ENCODE peak calls at places on chromosome 21, in six cellular contexts. O is CD8-positive, alpha-beta T cell; I is neuronal stem cell; V is aorta; Z is uterus; B is dorsolateral prefrontal cortex. C is an unnamed sample.

GRCh38 chr21:17622018-17622417 is 9.3 kb upstream of the BTG3 start:
- DNase-seq in B (no peak), I (no peak), Z (no peak), O (no peak), V (no peak), C (no peak)

GRCh38 chr21:35505067-35505466 is 456.0 kb upstream of the RUNX1 start:
- DNase-seq in Z (no peak), O (no peak), V (no peak), I (no peak), B (no peak), C (no peak)

GRCh38 chr21:21187579-21187978 is 189.4 kb downstream of the NCAM2 start:
- DNase-seq in Z (no peak), I (no peak), B (no peak), O (no peak), V (no peak), C (no peak)

GRCh38 chr21:26819944-26820343 is 25.3 kb downstream of the ADAMTS1 start:
- DNase-seq in I (no peak), Z (no peak), V (no peak), O (no peak), B (no peak), C (no peak)

GRCh38 chr21:37368536-37369279 is 2.1 kb downstream of the DYRK1A start:
- DNase-seq in B (no peak), O (no peak), V (no peak), Z (no peak), I (no peak), C (no peak)

GRCh38 chr21:26115346-26115745 is 55.2 kb downstream of the APP start:
- DNase-seq in Z (no peak), I (no peak), B (no peak), O (no peak), V (no peak), C (no peak)

GRCh38 chr21:37087188-37087587 is 14.1 kb downstream of the TTC3 start:
- DNase-seq in V (no peak), Z (no peak), B (no peak), O (no peak), I (no peak), C (no peak)

GRCh38 chr21:30408782-30409494 is 13.1 kb downstream of the KRTAP13-1 start:
- DNase-seq in I (peak), Z (no peak), B (no peak), V (no peak), O (no peak), C (no peak)

GRCh38 chr21:44785620-44786344 is 15.8 kb downstream of the UBE2G2 start:
- DNase-seq in V (no peak), O (no peak), B (no peak), I (no peak), Z (no peak), C (no peak)

GRCh38 chr21:18917602-18918001 is 514.0 kb upstream of the TMPRSS15 start:
- DNase-seq in O (no peak), B (no peak), Z (no peak), V (no peak), I (no peak), C (no peak)

GRCh38 chr21:37916795-37917142 is 512 bp upstream of the KCNJ6 start:
- DNase-seq in B (no peak), Z (no peak), V (no peak), I (peak), O (no peak), C (no peak)

GRCh38 chr21:27321791-27322190 is 354.9 kb upstream of the ADAMTS5 start:
- DNase-seq in O (no peak), B (no peak), V (no peak), Z (no peak), I (no peak), C (no peak)

GRCh38 chr21:22421416-22422190 is 1423.4 kb downstream of the NCAM2 start:
- DNase-seq in V (no peak), I (no peak), O (peak), Z (no peak), B (no peak), C (no peak)

GRCh38 chr21:15486460-15487241 is 243.1 kb upstream of the USP25 start:
- DNase-seq in O (no peak), V (no peak), Z (no peak), B (no peak), I (no peak), C (no peak)

GRCh38 chr21:21463456-21463855 is 465.2 kb downstream of the NCAM2 start:
- DNase-seq in O (no peak), B (no peak), Z (no peak), V (no peak), I (no peak), C (no peak)

GRCh38 chr21:34796518-34797201 is 127.9 kb downstream of the CLIC6 start:
- DNase-seq in Z (no peak), V (no peak), B (no peak), I (no peak), O (no peak), C (no peak)

GRCh38 chr21:42474043-42474831 is 21.8 kb downstream of the RSPH1 start:
- DNase-seq in B (no peak), Z (no peak), O (no peak), I (no peak), V (no peak), C (no peak)

GRCh38 chr21:30227633-30228404 is 11.9 kb upstream of the CLDN8 start:
- DNase-seq in V (no peak), I (no peak), Z (peak), O (no peak), B (no peak), C (peak)

GRCh38 chr21:41234574-41234973 is 66.6 kb downstream of the BACE2 start:
- DNase-seq in V (no peak), B (no peak), I (no peak), O (no peak), Z (no peak), C (no peak)

GRCh38 chr21:41232055-41232454 is 64.1 kb downstream of the BACE2 start:
- DNase-seq in I (no peak), O (no peak), Z (no peak), B (no peak), V (no peak), C (no peak)

GRCh38 chr21:41233913-41234312 is 66.0 kb downstream of the BACE2 start:
- DNase-seq in I (no peak), B (no peak), V (no peak), Z (no peak), O (no peak), C (no peak)

GRCh38 chr21:41236361-41236973 is 68.5 kb downstream of the BACE2 start:
- DNase-seq in B (no peak), I (no peak), O (no peak), V (no peak), Z (no peak), C (no peak)

GRCh38 chr21:41235214-41235613 is 67.3 kb downstream of the BACE2 start:
- DNase-seq in B (no peak), V (no peak), I (no peak), O (no peak), Z (no peak), C (no peak)
- H3K27ac ChIP-seq in B (no peak), V (no peak), I (no peak), O (no peak), Z (no peak), C (no peak)

DNA sequence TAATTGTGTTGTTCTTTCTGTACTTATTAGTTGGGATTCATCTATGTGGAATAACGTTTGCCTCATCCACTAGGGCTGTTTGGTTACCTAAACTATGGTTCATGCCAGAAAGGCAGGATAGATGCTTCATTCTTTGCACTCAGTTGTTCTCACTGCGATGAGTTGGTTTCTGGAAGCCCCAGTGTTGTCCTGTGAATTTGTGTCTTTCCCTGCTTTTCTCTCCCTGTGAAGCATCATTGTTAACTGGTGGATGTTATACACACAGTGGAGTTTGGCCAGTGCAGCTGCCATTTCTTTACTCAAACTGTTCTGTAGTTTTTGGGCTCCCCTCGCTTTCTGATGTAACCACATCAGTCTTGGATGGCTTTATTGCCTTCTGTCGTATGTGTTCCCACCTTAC is 143.6 kb upstream of the COL6A1 start:
- DNase-seq in V (no peak), O (no peak), Z (no peak), B (no peak), I (no peak), C (no peak)
- H3K27ac ChIP-seq in V (no peak), O (no peak), Z (no peak), B (peak), I (no peak), C (no peak)

GRCh38 chr21:29221259-29221744 is 77.4 kb upstream of the BACH1 start:
- DNase-seq in I (no peak), O (no peak), V (no peak), B (no peak), Z (no peak), C (peak)

GRCh38 chr21:29215709-29216108 is 83.0 kb upstream of the BACH1 start:
- DNase-seq in B (no peak), Z (no peak), V (no peak), O (no peak), I (no peak), C (no peak)

GRCh38 chr21:29217818-29218252 is 80.9 kb upstream of the BACH1 start:
- DNase-seq in Z (no peak), B (no peak), I (no peak), V (no peak), O (no peak), C (peak)

GRCh38 chr21:29219165-29219770 is 79.5 kb upstream of the BACH1 start:
- DNase-seq in Z (no peak), I (no peak), B (no peak), O (no peak), V (peak), C (no peak)

GRCh38 chr21:29218749-29219148 is 80.0 kb upstream of the BACH1 start:
- DNase-seq in B (no peak), Z (no peak), V (no peak), I (no peak), O (no peak), C (no peak)
- H3K27ac ChIP-seq in B (no peak), Z (no peak), V (no peak), I (no peak), O (no peak), C (no peak)

GRCh38 chr21:43658769-43659135 is 536 bp downstream of the HSF2BP start:
- DNase-seq in I (no peak), B (no peak), O (no peak), V (no peak), Z (peak), C (no peak)

GRCh38 chr21:43654806-43655489 is 4.3 kb downstream of the HSF2BP start:
- DNase-seq in O (no peak), V (no peak), Z (no peak), B (no peak), I (no peak), C (no peak)

GRCh38 chr21:43659136-43660000 is at the start of the genes HSF2BP and RRP1B:
- DNase-seq in B (peak), V (peak), O (peak), I (peak), Z (peak), C (no peak)

GRCh38 chr21:43657355-43658093 is 1.8 kb downstream of the HSF2BP start:
- DNase-seq in V (no peak), I (no peak), O (no peak), B (no peak), Z (no peak), C (no peak)

DNA sequence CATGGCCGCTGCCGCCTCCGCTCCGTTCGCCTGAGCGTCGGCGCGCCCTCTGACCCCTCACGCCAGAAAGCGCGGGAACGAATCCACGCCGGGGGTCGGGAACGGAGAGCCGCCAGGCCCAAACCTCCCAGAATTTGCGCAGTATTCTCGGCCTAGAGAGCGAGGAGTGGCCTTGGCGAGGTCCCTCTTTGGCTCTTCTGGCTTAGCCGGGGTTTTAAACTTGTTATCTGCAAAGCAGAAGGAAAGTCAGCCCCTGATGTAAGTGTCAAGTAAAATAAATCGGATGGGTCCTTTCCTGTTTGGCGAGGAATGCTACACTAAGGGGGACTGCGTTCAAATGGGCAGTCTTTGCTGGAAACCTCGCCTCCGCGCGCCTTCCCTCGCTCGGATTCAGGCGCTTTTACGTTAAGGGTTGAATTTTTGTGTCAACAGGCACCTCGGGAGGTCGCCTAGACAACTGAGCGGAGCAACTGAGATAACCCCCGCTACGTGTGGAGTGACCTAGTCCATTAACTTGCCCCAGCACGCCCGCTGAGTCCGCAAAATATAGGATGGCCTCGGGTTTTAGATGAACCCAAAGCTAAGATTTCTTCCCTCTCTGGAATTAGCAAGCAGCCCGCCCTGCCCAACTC is 1.1 kb downstream of the HSF2BP start:
- DNase-seq in O (no peak), B (no peak), Z (no peak), I (no peak), V (no peak), C (no peak)
- H3K27ac ChIP-seq in O (no peak), B (no peak), Z (no peak), I (no peak), V (no peak), C (no peak)

C was measured in AG04450.